ENCODE peak calls at places on chromosomes 3 and 15, in six cellular contexts. One of them, this sample, is unnamed.

GRCh38 chr15:72353266-72353665 is 22.5 kb downstream of the HEXA start:
- DNase-seq in esophagus muscularis mucosa: no peak
- DNase-seq in AG04450: no peak
- DNase-seq in neural progenitor cell: no peak
- DNase-seq in cardiac fibroblast: no peak
- DNase-seq in transverse colon: no peak
- DNase-seq in this sample: no peak

GRCh38 chr3:75171632-75172230 is 492.4 kb upstream of the FRG2C start:
- DNase-seq in AG04450: no peak
- DNase-seq in cardiac fibroblast: peak; percentile 13
- DNase-seq in transverse colon: no peak
- DNase-seq in neural progenitor cell: peak; percentile 31
- DNase-seq in esophagus muscularis mucosa: no peak
- DNase-seq in this sample: no peak

GRCh38 chr15:66883322-66883911 is 181.4 kb downstream of the SMAD6 start:
- DNase-seq in esophagus muscularis mucosa: peak; percentile 98
- DNase-seq in AG04450: peak; percentile 99
- DNase-seq in transverse colon: peak; percentile 71
- DNase-seq in neural progenitor cell: peak; percentile 68
- DNase-seq in cardiac fibroblast: peak; percentile 100
- DNase-seq in this sample: peak; percentile 45

GRCh38 chr15:39698444-39699390 is 83.9 kb downstream of the FSIP1 start:
- DNase-seq in esophagus muscularis mucosa: no peak
- DNase-seq in cardiac fibroblast: peak; percentile 23
- DNase-seq in transverse colon: no peak
- DNase-seq in AG04450: no peak
- DNase-seq in neural progenitor cell: no peak
- DNase-seq in this sample: no peak

GRCh38 chr3:127798716-127799115 is 23.6 kb downstream of the MGLL start:
- DNase-seq in neural progenitor cell: no peak
- DNase-seq in cardiac fibroblast: no peak
- DNase-seq in transverse colon: no peak
- DNase-seq in AG04450: no peak
- DNase-seq in esophagus muscularis mucosa: no peak
- DNase-seq in this sample: no peak

GRCh38 chr3:156673732-156674045 is 701 bp upstream of the TIPARP start:
- DNase-seq in transverse colon: no peak
- DNase-seq in esophagus muscularis mucosa: no peak
- DNase-seq in AG04450: no peak
- DNase-seq in cardiac fibroblast: no peak
- DNase-seq in neural progenitor cell: no peak
- DNase-seq in this sample: no peak

GRCh38 chr3:43063114-43063513 is 42.8 kb downstream of the POMGNT2 start:
- DNase-seq in esophagus muscularis mucosa: peak; percentile 26
- DNase-seq in AG04450: no peak
- DNase-seq in cardiac fibroblast: no peak
- DNase-seq in neural progenitor cell: no peak
- DNase-seq in transverse colon: no peak
- DNase-seq in this sample: no peak

GRCh38 chr3:126146525-126147146 is 33.8 kb downstream of the ALDH1L1 start:
- DNase-seq in AG04450: no peak
- DNase-seq in cardiac fibroblast: no peak
- DNase-seq in neural progenitor cell: no peak
- DNase-seq in esophagus muscularis mucosa: peak; percentile 70
- DNase-seq in transverse colon: peak; percentile 6
- DNase-seq in this sample: no peak

GRCh38 chr3:46733026-46733800 is 15.5 kb upstream of the PRSS50 start:
- DNase-seq in AG04450: no peak
- DNase-seq in transverse colon: no peak
- DNase-seq in neural progenitor cell: no peak
- DNase-seq in esophagus muscularis mucosa: peak; percentile 84
- DNase-seq in cardiac fibroblast: peak; percentile 17
- DNase-seq in this sample: no peak

GRCh38 chr15:44836094-44836493 is 99.8 kb downstream of the TRIM69 start:
- DNase-seq in neural progenitor cell: no peak
- DNase-seq in transverse colon: no peak
- DNase-seq in AG04450: no peak
- DNase-seq in cardiac fibroblast: peak; percentile 16
- DNase-seq in esophagus muscularis mucosa: no peak
- DNase-seq in this sample: no peak
- TF ChIP-seq CTCF in neural progenitor cell: no peak
- TF ChIP-seq CTCF in transverse colon: no peak
- TF ChIP-seq CTCF in AG04450: no peak
- TF ChIP-seq CTCF in cardiac fibroblast: no peak
- TF ChIP-seq CTCF in esophagus muscularis mucosa: no peak
- TF ChIP-seq CTCF in this sample: no peak

GRCh38 chr3:5232570-5232969 is 45.1 kb downstream of the EDEM1 start:
- DNase-seq in cardiac fibroblast: no peak
- DNase-seq in AG04450: no peak
- DNase-seq in esophagus muscularis mucosa: no peak
- DNase-seq in neural progenitor cell: peak; percentile 29
- DNase-seq in transverse colon: no peak
- DNase-seq in this sample: no peak
- TF ChIP-seq CTCF in cardiac fibroblast: peak; percentile 3
- TF ChIP-seq CTCF in AG04450: peak; percentile 13
- TF ChIP-seq CTCF in esophagus muscularis mucosa: no peak
- TF ChIP-seq CTCF in neural progenitor cell: peak; percentile 31
- TF ChIP-seq CTCF in transverse colon: no peak
- TF ChIP-seq CTCF in this sample: no peak

DNA sequence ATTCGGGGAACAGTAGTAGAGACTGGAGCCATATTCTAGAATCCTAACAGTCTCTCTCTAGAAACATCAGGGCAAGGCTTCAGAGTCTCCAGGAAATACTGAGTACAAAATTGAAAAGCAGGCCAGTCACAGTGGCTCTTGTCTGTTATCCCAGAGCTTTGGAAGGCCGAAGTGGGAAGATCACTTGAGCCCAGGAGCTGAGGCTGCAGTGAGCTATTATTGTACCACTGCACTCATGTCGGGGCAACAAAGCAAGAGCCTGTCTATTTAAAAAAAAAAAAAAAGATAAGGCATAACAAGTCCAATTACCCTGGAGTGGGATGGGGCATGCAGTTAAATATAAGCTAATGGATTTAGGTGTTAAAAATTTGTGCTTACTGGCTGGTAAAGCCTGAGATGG is 79.0 kb downstream of the SEMA6D start:
- DNase-seq in neural progenitor cell: no peak
- DNase-seq in esophagus muscularis mucosa: no peak
- DNase-seq in transverse colon: no peak
- DNase-seq in cardiac fibroblast: no peak
- DNase-seq in AG04450: no peak
- DNase-seq in this sample: no peak
- TF ChIP-seq CTCF in neural progenitor cell: no peak
- TF ChIP-seq CTCF in esophagus muscularis mucosa: no peak
- TF ChIP-seq CTCF in transverse colon: no peak
- TF ChIP-seq CTCF in cardiac fibroblast: no peak
- TF ChIP-seq CTCF in AG04450: no peak
- TF ChIP-seq CTCF in this sample: no peak

GRCh38 chr3:100004931-100005330 is 109.4 kb downstream of the FILIP1L start:
- DNase-seq in neural progenitor cell: no peak
- DNase-seq in cardiac fibroblast: peak; percentile 46
- DNase-seq in transverse colon: no peak
- DNase-seq in esophagus muscularis mucosa: no peak
- DNase-seq in AG04450: no peak
- DNase-seq in this sample: no peak

GRCh38 chr3:100005670-100006393 is 108.5 kb downstream of the FILIP1L start:
- DNase-seq in neural progenitor cell: peak; percentile 4
- DNase-seq in cardiac fibroblast: peak; percentile 33
- DNase-seq in transverse colon: no peak
- DNase-seq in AG04450: no peak
- DNase-seq in esophagus muscularis mucosa: peak; percentile 8
- DNase-seq in this sample: no peak

GRCh38 chr3:100008081-100008698 is 106.1 kb downstream of the FILIP1L start:
- DNase-seq in esophagus muscularis mucosa: no peak
- DNase-seq in transverse colon: no peak
- DNase-seq in neural progenitor cell: no peak
- DNase-seq in AG04450: no peak
- DNase-seq in cardiac fibroblast: peak; percentile 38
- DNase-seq in this sample: no peak

GRCh38 chr3:100007313-100007712 is 107.0 kb downstream of the FILIP1L start:
- DNase-seq in esophagus muscularis mucosa: no peak
- DNase-seq in cardiac fibroblast: no peak
- DNase-seq in transverse colon: no peak
- DNase-seq in neural progenitor cell: no peak
- DNase-seq in AG04450: no peak
- DNase-seq in this sample: no peak

GRCh38 chr3:100006570-100007271 is 107.6 kb downstream of the FILIP1L start:
- DNase-seq in cardiac fibroblast: peak; percentile 67
- DNase-seq in AG04450: peak; percentile 11
- DNase-seq in esophagus muscularis mucosa: no peak
- DNase-seq in neural progenitor cell: no peak
- DNase-seq in transverse colon: no peak
- DNase-seq in this sample: no peak
- TF ChIP-seq CTCF in cardiac fibroblast: no peak
- TF ChIP-seq CTCF in AG04450: peak; percentile 9
- TF ChIP-seq CTCF in esophagus muscularis mucosa: no peak
- TF ChIP-seq CTCF in neural progenitor cell: no peak
- TF ChIP-seq CTCF in transverse colon: no peak
- TF ChIP-seq CTCF in this sample: no peak

This sample was measured in nephron progenitor cell.